ENCODE peak calls at places on chromosomes 1 and 21, in six cellular contexts. W is AG10803, U is hepatocyte, R is heart right ventricle, S is tibial artery, J is foreskin fibroblast. G is an unnamed sample.

GRCh38 chr1:156419863-156420208 is 50.8 kb downstream of the RHBG start:
- DNase-seq in U (no peak), W (no peak), R (no peak), J (no peak), S (no peak), G (no peak)

GRCh38 chr1:204225841-204226745 is 12.3 kb upstream of the GOLT1A start:
- DNase-seq in U (no peak), R (no peak), W (peak), J (no peak), S (no peak), G (no peak)

GRCh38 chr1:163709636-163710035 is 387.9 kb downstream of the NUF2 start:
- DNase-seq in S (no peak), U (no peak), J (no peak), W (peak), R (no peak), G (no peak)

GRCh38 chr1:108847464-108847863 is 9.4 kb downstream of the AKNAD1 start:
- DNase-seq in U (no peak), W (no peak), J (no peak), S (no peak), R (no peak), G (no peak)

GRCh38 chr1:8873506-8874229 is 4.8 kb downstream of the ENO1 start:
- DNase-seq in R (peak), S (peak), W (peak), U (peak), J (peak), G (peak)

GRCh38 chr1:25104932-25105561 is 127.3 kb downstream of the SYF2 start:
- DNase-seq in W (no peak), J (no peak), R (no peak), U (no peak), S (no peak), G (no peak)

GRCh38 chr1:25169610-25170009 is 62.7 kb downstream of the SYF2 start:
- DNase-seq in S (no peak), R (no peak), J (no peak), U (no peak), W (no peak), G (no peak)

GRCh38 chr1:115411388-115412063 is 73.5 kb upstream of the NGF start:
- DNase-seq in W (peak), R (no peak), U (peak), S (no peak), J (peak), G (peak)

GRCh38 chr1:84603223-84603622 is 29.0 kb upstream of the CTBS start:
- DNase-seq in J (peak), S (no peak), U (no peak), W (peak), R (no peak), G (no peak)

GRCh38 chr1:61241411-61241838 is 159.1 kb downstream of the NFIA start:
- DNase-seq in S (peak), U (peak), J (no peak), R (peak), W (no peak), G (peak)

GRCh38 chr1:1899266-1899966 is 8.5 kb upstream of the GNB1 start:
- DNase-seq in W (no peak), S (no peak), U (no peak), R (no peak), J (no peak), G (no peak)

GRCh38 chr1:93680121-93681094 is 1.2 kb downstream of the BCAR3 start:
- DNase-seq in U (peak), R (peak), J (peak), W (peak), S (peak), G (peak)
- H3K4me3 ChIP-seq in U (peak), R (peak), J (peak), W (peak), S (peak), G (peak)

DNA sequence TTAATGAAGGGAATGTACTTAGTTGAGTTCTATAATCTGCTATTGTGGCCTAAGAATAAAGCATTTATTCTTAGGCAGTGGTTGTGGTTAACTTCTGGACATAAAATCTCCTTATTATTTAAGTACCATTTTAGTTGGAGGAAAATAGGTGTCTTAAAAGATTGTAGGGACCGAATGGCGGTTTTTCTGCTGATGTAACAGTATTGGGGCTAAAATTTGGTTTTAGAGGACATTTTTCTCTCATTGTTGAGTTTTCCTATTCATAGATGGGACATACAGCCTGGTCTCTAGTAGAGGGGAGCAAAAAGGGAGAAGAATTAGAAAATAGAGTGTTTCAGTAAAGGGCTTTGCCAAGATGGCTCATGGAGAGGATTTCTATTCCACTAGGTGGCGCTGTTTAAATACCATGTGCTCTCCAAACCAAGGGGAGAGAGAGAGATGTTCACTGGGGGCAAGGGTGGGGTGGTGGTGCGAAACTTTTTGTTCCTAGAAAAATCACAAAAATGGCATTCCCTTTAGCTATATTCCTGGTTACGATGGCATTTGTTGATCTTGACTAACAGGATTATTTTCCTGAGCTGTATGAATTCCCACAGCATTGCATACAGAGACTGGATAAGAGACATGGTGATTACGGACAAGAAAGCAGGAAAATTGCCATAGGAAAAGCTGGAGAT is 18.3 kb upstream of the FCGR2A start:
- DNase-seq in J (peak), W (peak), S (no peak), U (peak), R (peak), G (no peak)
- H3K4me3 ChIP-seq in J (no peak), W (peak), S (no peak), U (no peak), R (no peak), G (no peak)

GRCh38 chr21:45156459-45156858 is 82.1 kb downstream of the ADARB1 start:
- DNase-seq in R (no peak), S (no peak), J (no peak), U (no peak), W (no peak), G (no peak)
- H3K4me3 ChIP-seq in R (no peak), S (no peak), J (no peak), U (no peak), W (no peak), G (no peak)

DNA sequence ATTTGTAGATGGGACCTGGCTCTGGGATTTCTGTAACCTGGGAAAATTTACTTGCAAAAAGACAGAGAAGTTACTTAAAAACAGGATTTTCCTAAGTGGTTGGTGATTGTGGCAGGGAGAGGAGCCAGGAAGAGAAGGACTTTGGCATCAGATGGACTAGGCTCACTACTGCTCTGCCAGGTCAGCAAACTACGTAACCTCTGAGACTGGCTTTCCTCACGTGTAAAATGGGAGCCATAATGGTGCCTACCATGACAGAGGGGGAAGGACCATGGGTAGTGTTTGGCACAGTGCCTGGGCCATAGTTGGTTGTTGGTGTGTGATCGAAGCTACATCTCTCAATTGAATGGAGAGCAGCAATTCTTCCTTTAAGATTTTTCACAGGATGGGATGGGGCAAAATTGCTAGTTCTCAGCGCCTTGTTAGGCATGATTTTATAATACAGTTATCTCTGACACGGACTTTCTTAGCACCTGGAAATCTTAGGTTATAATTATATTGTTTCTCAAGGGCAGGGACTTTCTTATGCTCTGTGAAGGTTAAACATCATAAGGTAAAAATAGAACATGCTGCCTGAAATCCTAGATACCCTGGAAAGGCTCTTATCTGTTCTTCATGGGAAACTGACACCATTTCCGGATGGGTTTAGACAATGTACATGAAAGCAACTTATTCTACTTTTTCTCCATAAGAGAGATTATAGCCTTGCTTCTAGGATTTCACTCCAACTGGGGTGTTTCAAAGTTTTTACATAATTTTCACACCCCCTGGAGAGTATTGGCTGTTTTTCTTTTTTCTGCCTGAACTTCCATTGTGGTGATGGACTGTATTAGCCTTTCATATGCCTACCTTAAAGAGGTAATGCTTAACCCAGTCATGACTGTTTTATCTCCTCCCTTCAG is 10.9 kb downstream of the ROR1 start:
- DNase-seq in W (no peak), J (no peak), U (no peak), R (peak), S (no peak), G (no peak)
- H3K4me3 ChIP-seq in W (no peak), J (no peak), U (no peak), R (no peak), S (no peak), G (no peak)

GRCh38 chr1:43286115-43286514 is 734 bp upstream of the C1orf210 start:
- DNase-seq in U (no peak), S (no peak), W (no peak), R (no peak), J (no peak), G (no peak)
- H3K4me3 ChIP-seq in U (no peak), S (no peak), W (no peak), R (no peak), J (no peak), G (no peak)

DNA sequence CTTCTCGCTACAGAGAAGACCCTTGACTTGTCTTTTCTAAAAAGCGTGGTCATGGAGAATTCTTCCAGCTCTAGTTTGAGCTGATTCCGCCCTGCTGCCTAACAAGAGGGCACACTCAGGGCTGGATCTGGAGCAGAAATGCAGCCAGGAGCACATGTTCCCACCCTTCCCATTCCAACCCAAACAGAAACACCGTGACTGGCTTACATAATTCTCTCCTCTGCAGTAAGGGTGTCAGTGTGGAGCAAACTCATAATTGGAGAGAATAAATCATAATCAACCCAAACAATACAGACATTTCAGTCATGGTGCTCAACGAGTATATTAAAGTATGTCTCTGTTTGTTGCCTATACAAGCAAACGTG is 34.5 kb downstream of the CTNNBIP1 start:
- DNase-seq in J (no peak), U (no peak), W (no peak), S (no peak), R (no peak), G (no peak)
- H3K4me3 ChIP-seq in J (no peak), U (no peak), W (no peak), S (peak), R (no peak), G (no peak)

GRCh38 chr1:235022341-235023196 is 106.1 kb downstream of the TOMM20 start:
- DNase-seq in R (no peak), J (no peak), S (peak), U (no peak), W (no peak), G (no peak)
- H3K4me3 ChIP-seq in R (no peak), J (no peak), S (no peak), U (no peak), W (no peak), G (no peak)

G was measured in right cardiac atrium.